ENCODE peak calls at places on chromosomes 2 and 18, in seven cellular contexts. R is GM18507, U is AG10803, A is NCI-H1105, V is SW480, E is HFFc6, H is ELR. C is an unnamed sample.
A peak's percentile ranks its signal among the peaks of the same experiment; 100 is the strongest.

GRCh38 chr2:43217228-43218220 is 8.9 kb downstream of the ZFP36L2 start:
- DNase-seq in R (no peak), U (no peak), A (no peak), V (no peak), E (no peak), H (no peak), C (no peak)

GRCh38 chr2:32611366-32611765 is 16.5 kb upstream of the TTC27 start:
- DNase-seq in R (no peak), U (no peak), A (no peak), V (no peak), E (no peak), H (no peak), C (no peak)

GRCh38 chr2:138193416-138194213 is 229.3 kb downstream of the HNMT start:
- DNase-seq in R (no peak), U (no peak), A (no peak), V (no peak), E (no peak), H (no peak), C (no peak)

GRCh38 chr2:205733082-205733481 is 50.8 kb downstream of the NRP2 start:
- DNase-seq in R (no peak), U (no peak), A (no peak), V (no peak), E (no peak), H (no peak), C (no peak)

GRCh38 chr2:188518391-188518790 is 226.7 kb downstream of the GULP1 start:
- DNase-seq in R (no peak), U (peak; percentile 81), A (no peak), V (no peak), E (peak; percentile 37), H (peak; percentile 62), C (no peak)

GRCh38 chr18:31102020-31102684 is at the start of gene DSC2:
- DNase-seq in R (no peak), U (no peak), A (peak; percentile 26), V (peak; percentile 29), E (no peak), H (no peak), C (no peak)

GRCh38 chr18:74463271-74463670 is 6.2 kb upstream of the DIPK1C start:
- DNase-seq in R (no peak), U (no peak), A (no peak), V (no peak), E (no peak), H (no peak), C (no peak)

GRCh38 chr2:226794751-226795171 is 4.9 kb downstream of the IRS1 start:
- DNase-seq in R (no peak), U (peak; percentile 75), A (no peak), V (no peak), E (peak; percentile 71), H (peak; percentile 82), C (no peak)

GRCh38 chr2:150528861-150529801 is 41.7 kb upstream of the RND3 start:
- DNase-seq in R (peak; percentile 8), U (peak; percentile 94), A (no peak), V (peak; percentile 18), E (peak; percentile 91), H (peak; percentile 94), C (no peak)